ENCODE peak calls at places on chromosomes 4 and X, in six cellular contexts. O, G, Y, E, Z and R are unnamed samples.

GRCh38 chr4:124738994-124739393 is 26.5 kb upstream of the ANKRD50 start:
- DNase-seq in O (no peak), G (no peak), Y (no peak), E (no peak), Z (no peak), R (no peak)

GRCh38 chr4:2833671-2834000 is 10.0 kb upstream of the ADD1 start:
- DNase-seq in O (no peak), G (no peak), Y (no peak), E (no peak), Z (no peak), R (no peak)

GRCh38 chr4:124722069-124722468 is 9.5 kb upstream of the ANKRD50 start:
- DNase-seq in O (no peak), G (no peak), Y (no peak), E (no peak), Z (peak), R (no peak)

GRCh38 chrX:105658136-105658535 is 164.2 kb upstream of the NRK start:
- DNase-seq in O (no peak), G (no peak), Y (no peak), E (no peak), Z (peak), R (no peak)

GRCh38 chr4:84379881-84380618 is 119.0 kb downstream of the NKX6-1 start:
- DNase-seq in O (peak), G (no peak), Y (no peak), E (no peak), Z (peak), R (no peak)

GRCh38 chrX:110402091-110402854 is 43.6 kb downstream of the RTL9 start:
- DNase-seq in O (peak), G (no peak), Y (no peak), E (no peak), Z (peak), R (no peak)

GRCh38 chr4:129675036-129675435 is 579.1 kb downstream of the C4orf33 start:
- DNase-seq in O (no peak), G (no peak), Y (no peak), E (no peak), Z (no peak), R (no peak)

GRCh38 chrX:50204364-50204899 is at the start of gene CCNB3:
- DNase-seq in O (peak), G (peak), Y (peak), E (peak), Z (peak), R (peak)

GRCh38 chrX:125507119-125507518 is 187.4 kb downstream of the TEX13C start:
- DNase-seq in O (no peak), G (no peak), Y (no peak), E (no peak), Z (no peak), R (no peak)

GRCh38 chr4:99248714-99249113 is 29.7 kb upstream of the ADH6 start:
- DNase-seq in O (no peak), G (no peak), Y (no peak), E (no peak), Z (peak), R (no peak)

GRCh38 chrX:155997436-155997835 is at the start of gene IL9R:
- DNase-seq in O (no peak), G (peak), Y (peak), E (no peak), Z (no peak), R (peak)

GRCh38 chrX:109511113-109511512 is 25.5 kb upstream of the NXT2 start:
- DNase-seq in O (no peak), G (no peak), Y (no peak), E (no peak), Z (no peak), R (no peak)

GRCh38 chr4:1463088-1463926 is 57.1 kb upstream of the NKX1-1 start:
- DNase-seq in O (peak), G (no peak), Y (no peak), E (no peak), Z (peak), R (no peak)

GRCh38 chrX:38879631-38880220 is 78.5 kb downstream of the MID1IP1 start:
- DNase-seq in O (no peak), G (no peak), Y (peak), E (no peak), Z (no peak), R (no peak)

GRCh38 chr4:123562994-123563745 is 166.6 kb downstream of the SPRY1 start:
- DNase-seq in O (no peak), G (no peak), Y (no peak), E (no peak), Z (no peak), R (no peak)

GRCh38 chrX:105845661-105846060 is 23.3 kb downstream of the NRK start:
- DNase-seq in O (no peak), G (no peak), Y (no peak), E (no peak), Z (no peak), R (no peak)

GRCh38 chrX:16222123-16222522 is 54.8 kb downstream of the MAGEB17 start:
- DNase-seq in O (peak), G (no peak), Y (no peak), E (no peak), Z (peak), R (no peak)

GRCh38 chrX:155263854-155264628 is at the start of gene RAB39B:
- DNase-seq in O (peak), G (peak), Y (peak), E (peak), Z (peak), R (peak)

GRCh38 chrX:120207009-120207610 is 43.5 kb upstream of the ZBTB33 start:
- DNase-seq in O (no peak), G (no peak), Y (no peak), E (no peak), Z (no peak), R (no peak)

GRCh38 chrX:107700317-107700774 is 72.0 kb downstream of the PRPS1 start:
- DNase-seq in O (peak), G (no peak), Y (no peak), E (no peak), Z (peak), R (no peak)

GRCh38 chr4:6011686-6012085 is 6.5 kb downstream of the C4orf50 start:
- DNase-seq in O (no peak), G (no peak), Y (no peak), E (no peak), Z (peak), R (no peak)

GRCh38 chr4:177384856-177385396 is 57.3 kb downstream of the AGA start:
- DNase-seq in O (no peak), G (no peak), Y (no peak), E (no peak), Z (no peak), R (no peak)

GRCh38 chr4:39151120-39151713 is 31.1 kb upstream of the WDR19 start:
- DNase-seq in O (peak), G (no peak), Y (no peak), E (no peak), Z (peak), R (no peak)

GRCh38 chr4:123674752-123675151 is 278.2 kb downstream of the SPRY1 start:
- DNase-seq in O (no peak), G (no peak), Y (no peak), E (no peak), Z (no peak), R (no peak)

GRCh38 chr4:183335369-183335940 is 13.2 kb upstream of the CLDN24 start:
- DNase-seq in O (peak), G (no peak), Y (no peak), E (no peak), Z (peak), R (no peak)

GRCh38 chr4:19239565-19239964 is 1012.1 kb upstream of the SLIT2 start:
- DNase-seq in O (no peak), G (no peak), Y (no peak), E (no peak), Z (peak), R (no peak)

GRCh38 chrX:149493567-149494562 is 11.2 kb downstream of the IDS start:
- DNase-seq in O (no peak), G (no peak), Y (no peak), E (no peak), Z (no peak), R (no peak)

GRCh38 chr4:127782275-127783025 is at the start of gene HSPA4L:
- DNase-seq in O (peak), G (peak), Y (peak), E (peak), Z (peak), R (no peak)

GRCh38 chrX:18638397-18638796 is 33.5 kb downstream of the RS1 start:
- DNase-seq in O (no peak), G (no peak), Y (no peak), E (no peak), Z (no peak), R (no peak)

GRCh38 chr4:73620115-73620792 is at the start of gene RASSF6:
- DNase-seq in O (no peak), G (peak), Y (peak), E (no peak), Z (peak), R (no peak)

GRCh38 chr4:187236491-187236890 is 512.8 kb upstream of the FAT1 start:
- DNase-seq in O (peak), G (no peak), Y (no peak), E (no peak), Z (peak), R (no peak)

GRCh38 chrX:88883205-88883604 is 136.2 kb downstream of the CPXCR1 start:
- DNase-seq in O (no peak), G (no peak), Y (no peak), E (no peak), Z (no peak), R (no peak)

GRCh38 chr4:137213372-137214173 is 318.7 kb downstream of the PCDH18 start:
- DNase-seq in O (no peak), G (no peak), Y (no peak), E (no peak), Z (peak), R (no peak)

GRCh38 chr4:32789026-32789608 is 2068.9 kb downstream of the PCDH7 start:
- DNase-seq in O (peak), G (no peak), Y (no peak), E (no peak), Z (peak), R (no peak)

GRCh38 chrX:125326599-125326998 is 6.9 kb downstream of the TEX13C start:
- DNase-seq in O (no peak), G (no peak), Y (no peak), E (no peak), Z (no peak), R (no peak)

GRCh38 chrX:72001906-72002305 is 91.3 kb downstream of the NHSL2 start:
- DNase-seq in O (no peak), G (no peak), Y (no peak), E (no peak), Z (no peak), R (no peak)

GRCh38 chr4:126894963-126895362 is 737.8 kb upstream of the INTU start:
- DNase-seq in O (no peak), G (no peak), Y (no peak), E (no peak), Z (no peak), R (no peak)

GRCh38 chr4:5199142-5199541 is 147.9 kb downstream of the STK32B start:
- DNase-seq in O (no peak), G (no peak), Y (no peak), E (no peak), Z (no peak), R (no peak)

GRCh38 chrX:30816079-30816478 is 73.0 kb downstream of the TAB3 start:
- DNase-seq in O (no peak), G (no peak), Y (no peak), E (no peak), Z (no peak), R (no peak)